ENCODE peak calls at places on chromosomes 11 and 22, in seven cellular contexts. N is IMR-90, J is LHCN-M2, G is OCI-M1, P is fibroblast of villous mesenchyme, K is left cardiac atrium, R is RWPE1. U is an unnamed sample.

GRCh38 chr22:26658671-26659478 is 1.5 kb downstream of the MIAT start:
- DNase-seq in N (peak; percentile 97), J (peak; percentile 93), G (peak; percentile 91), P (peak; percentile 92), K (peak; percentile 61), R (peak; percentile 88), U (peak; percentile 77)

GRCh38 chr22:49688516-49689254 is 139.0 kb downstream of the BRD1 start:
- DNase-seq in N (no peak), J (no peak), G (no peak), P (no peak), K (no peak), R (no peak), U (no peak)

GRCh38 chr22:27836181-27836580 is 34.6 kb upstream of the MN1 start:
- DNase-seq in N (no peak), J (no peak), G (no peak), P (no peak), K (no peak), R (no peak), U (no peak)

GRCh38 chr11:106468531-106468930 is 391.1 kb downstream of the AASDHPPT start:
- DNase-seq in N (no peak), J (no peak), G (no peak), P (no peak), K (no peak), R (no peak), U (no peak)

GRCh38 chr11:27210509-27210908 is 152.5 kb downstream of the CCDC34 start:
- DNase-seq in N (no peak), J (no peak), G (no peak), P (no peak), K (no peak), R (no peak), U (no peak)

GRCh38 chr11:44823920-44824704 is 97.3 kb downstream of the TSPAN18 start:
- DNase-seq in N (no peak), J (no peak), G (no peak), P (no peak), K (peak; percentile 55), R (no peak), U (no peak)

GRCh38 chr11:66739983-66740382 is 11.0 kb upstream of the SPTBN2 start:
- DNase-seq in N (peak; percentile 69), J (peak; percentile 61), G (no peak), P (no peak), K (no peak), R (no peak), U (no peak)

GRCh38 chr11:31720225-31720624 is 90.9 kb downstream of the PAX6 start:
- DNase-seq in N (no peak), J (no peak), G (no peak), P (no peak), K (no peak), R (no peak), U (no peak)

GRCh38 chr22:25630446-25630845 is 66.0 kb downstream of the GRK3 start:
- DNase-seq in N (no peak), J (peak; percentile 68), G (no peak), P (no peak), K (no peak), R (no peak), U (no peak)

GRCh38 chr11:73314121-73314948 is 6.3 kb downstream of the ARHGEF17 start:
- DNase-seq in N (peak; percentile 72), J (peak; percentile 78), G (no peak), P (peak; percentile 63), K (peak; percentile 62), R (no peak), U (peak; percentile 94)

GRCh38 chr11:3920148-3920852 is 64.8 kb downstream of the STIM1 start:
- DNase-seq in N (peak; percentile 67), J (peak; percentile 88), G (peak; percentile 93), P (peak; percentile 83), K (peak; percentile 46), R (peak; percentile 18), U (peak; percentile 71)

GRCh38 chr11:12771875-12772274 is 97.7 kb downstream of the TEAD1 start:
- DNase-seq in N (peak; percentile 76), J (peak; percentile 67), G (no peak), P (peak; percentile 82), K (no peak), R (no peak), U (no peak)

U was measured in NK-92 treated with Interleukin-12 subunit alpha and Interleukin-12 subunit beta, amount 100 ng/mL, for 24 hours.